ENCODE peak calls at places on chromosomes 2 and 18, in six cellular contexts. One of them, this sample, is unnamed.

GRCh38 chr2:170396799-170397459 is 219.0 kb downstream of the MYO3B start:
- DNase-seq in astrocyte: peak
- DNase-seq in HepG2: peak
- DNase-seq in PC-9: no peak
- DNase-seq in IMR-90: peak
- DNase-seq in mesenchymal stem cell: peak
- DNase-seq in this sample: no peak

GRCh38 chr2:134758632-134759031 is 39.8 kb upstream of the TMEM163 start:
- DNase-seq in astrocyte: no peak
- DNase-seq in HepG2: no peak
- DNase-seq in PC-9: no peak
- DNase-seq in IMR-90: no peak
- DNase-seq in mesenchymal stem cell: no peak
- DNase-seq in this sample: no peak

GRCh38 chr2:54076577-54076976 is 38.8 kb upstream of the ACYP2 start:
- DNase-seq in astrocyte: no peak
- DNase-seq in HepG2: no peak
- DNase-seq in PC-9: no peak
- DNase-seq in IMR-90: no peak
- DNase-seq in mesenchymal stem cell: no peak
- DNase-seq in this sample: no peak

GRCh38 chr2:102193074-102193473 is 6.3 kb downstream of the IL1RL2 start:
- DNase-seq in astrocyte: peak
- DNase-seq in HepG2: no peak
- DNase-seq in PC-9: peak
- DNase-seq in IMR-90: peak
- DNase-seq in mesenchymal stem cell: no peak
- DNase-seq in this sample: no peak

GRCh38 chr2:151637284-151637781 is 96.9 kb downstream of the NEB start:
- DNase-seq in astrocyte: no peak
- DNase-seq in HepG2: no peak
- DNase-seq in PC-9: no peak
- DNase-seq in IMR-90: no peak
- DNase-seq in mesenchymal stem cell: no peak
- DNase-seq in this sample: no peak

GRCh38 chr2:75003276-75003675 is 44.8 kb downstream of the POLE4 start:
- DNase-seq in astrocyte: peak
- DNase-seq in HepG2: peak
- DNase-seq in PC-9: no peak
- DNase-seq in IMR-90: no peak
- DNase-seq in mesenchymal stem cell: no peak
- DNase-seq in this sample: no peak

GRCh38 chr2:156565066-156565710 is 129.0 kb downstream of the GPD2 start:
- DNase-seq in astrocyte: peak
- DNase-seq in HepG2: no peak
- DNase-seq in PC-9: no peak
- DNase-seq in IMR-90: peak
- DNase-seq in mesenchymal stem cell: peak
- DNase-seq in this sample: peak

GRCh38 chr2:168116448-168116847 is 130.9 kb downstream of the STK39 start:
- DNase-seq in astrocyte: no peak
- DNase-seq in HepG2: peak
- DNase-seq in PC-9: no peak
- DNase-seq in IMR-90: peak
- DNase-seq in mesenchymal stem cell: peak
- DNase-seq in this sample: peak

GRCh38 chr2:8016688-8017087 is 665.2 kb upstream of the ID2 start:
- DNase-seq in astrocyte: no peak
- DNase-seq in HepG2: no peak
- DNase-seq in PC-9: no peak
- DNase-seq in IMR-90: no peak
- DNase-seq in mesenchymal stem cell: no peak
- DNase-seq in this sample: no peak

GRCh38 chr2:239166201-239166834 is 234.5 kb downstream of the HDAC4 start:
- DNase-seq in astrocyte: no peak
- DNase-seq in HepG2: no peak
- DNase-seq in PC-9: no peak
- DNase-seq in IMR-90: peak
- DNase-seq in mesenchymal stem cell: peak
- DNase-seq in this sample: no peak

GRCh38 chr18:79935925-79936324 is 15.5 kb downstream of the SLC66A2 start:
- DNase-seq in astrocyte: no peak
- DNase-seq in HepG2: no peak
- DNase-seq in PC-9: no peak
- DNase-seq in IMR-90: no peak
- DNase-seq in mesenchymal stem cell: no peak
- DNase-seq in this sample: no peak

GRCh38 chr2:151422917-151423439 is 13.3 kb downstream of the RIF1 start:
- DNase-seq in astrocyte: no peak
- DNase-seq in HepG2: no peak
- DNase-seq in PC-9: no peak
- DNase-seq in IMR-90: no peak
- DNase-seq in mesenchymal stem cell: no peak
- DNase-seq in this sample: no peak

GRCh38 chr2:241559489-241560180 is 1.1 kb downstream of the BOK start:
- DNase-seq in astrocyte: peak
- DNase-seq in HepG2: peak
- DNase-seq in PC-9: no peak
- DNase-seq in IMR-90: peak
- DNase-seq in mesenchymal stem cell: no peak
- DNase-seq in this sample: peak

GRCh38 chr2:233435436-233436190 is 81.3 kb downstream of the DGKD start:
- DNase-seq in astrocyte: no peak
- DNase-seq in HepG2: no peak
- DNase-seq in PC-9: no peak
- DNase-seq in IMR-90: no peak
- DNase-seq in mesenchymal stem cell: no peak
- DNase-seq in this sample: no peak

GRCh38 chr18:49861659-49862058 is 48.3 kb upstream of the ACAA2 start:
- DNase-seq in astrocyte: no peak
- DNase-seq in HepG2: no peak
- DNase-seq in PC-9: no peak
- DNase-seq in IMR-90: no peak
- DNase-seq in mesenchymal stem cell: no peak
- DNase-seq in this sample: peak

GRCh38 chr2:138515084-138515483 is 13.5 kb downstream of the SPOPL start:
- DNase-seq in astrocyte: no peak
- DNase-seq in HepG2: peak
- DNase-seq in PC-9: no peak
- DNase-seq in IMR-90: no peak
- DNase-seq in mesenchymal stem cell: no peak
- DNase-seq in this sample: no peak

GRCh38 chr2:200308001-200308400 is 1.5 kb downstream of the SPATS2L start:
- DNase-seq in astrocyte: peak
- DNase-seq in HepG2: no peak
- DNase-seq in PC-9: no peak
- DNase-seq in IMR-90: peak
- DNase-seq in mesenchymal stem cell: peak
- DNase-seq in this sample: no peak

GRCh38 chr18:78514910-78515670 is 464.5 kb upstream of the SALL3 start:
- DNase-seq in astrocyte: no peak
- DNase-seq in HepG2: no peak
- DNase-seq in PC-9: no peak
- DNase-seq in IMR-90: no peak
- DNase-seq in mesenchymal stem cell: no peak
- DNase-seq in this sample: no peak

GRCh38 chr2:149540138-149540537 is 47.4 kb downstream of the MMADHC start:
- DNase-seq in astrocyte: no peak
- DNase-seq in HepG2: no peak
- DNase-seq in PC-9: no peak
- DNase-seq in IMR-90: no peak
- DNase-seq in mesenchymal stem cell: no peak
- DNase-seq in this sample: no peak

DNA sequence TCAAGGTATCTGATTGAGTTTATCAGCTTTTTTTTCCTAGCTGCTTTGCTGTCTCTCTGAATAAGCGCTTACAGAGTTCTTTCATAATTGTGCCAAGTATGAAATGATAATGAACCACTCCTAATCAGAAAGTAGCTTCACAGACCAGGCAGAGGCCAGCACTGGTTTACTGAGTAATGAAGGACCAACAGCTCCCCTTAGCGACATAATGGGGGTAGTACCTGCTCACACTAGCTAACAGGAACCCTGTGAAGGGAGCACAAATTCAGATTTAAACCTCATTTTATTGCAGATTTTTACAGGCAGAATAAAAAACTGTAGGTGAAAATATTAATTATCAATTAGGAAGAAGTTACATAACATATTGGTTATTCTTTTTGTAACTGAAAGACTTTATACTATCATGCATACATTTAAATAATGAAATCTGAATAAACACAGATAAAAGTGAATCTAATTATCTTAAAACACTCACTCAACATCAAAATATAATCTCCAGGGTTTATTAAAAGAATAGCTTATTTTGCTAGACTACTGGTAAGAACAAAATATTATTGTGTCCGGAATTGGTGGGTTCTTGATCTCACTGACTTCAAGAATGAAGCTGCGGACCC is 53.7 kb upstream of the LRRC30 start:
- DNase-seq in astrocyte: peak
- DNase-seq in HepG2: peak
- DNase-seq in PC-9: no peak
- DNase-seq in IMR-90: peak
- DNase-seq in mesenchymal stem cell: peak
- DNase-seq in this sample: peak
- H2AFZ ChIP-seq in astrocyte: no peak
- H2AFZ ChIP-seq in HepG2: no peak
- H2AFZ ChIP-seq in PC-9: no peak
- H2AFZ ChIP-seq in IMR-90: no peak
- H2AFZ ChIP-seq in mesenchymal stem cell: no peak
- H2AFZ ChIP-seq in this sample: no peak

DNA sequence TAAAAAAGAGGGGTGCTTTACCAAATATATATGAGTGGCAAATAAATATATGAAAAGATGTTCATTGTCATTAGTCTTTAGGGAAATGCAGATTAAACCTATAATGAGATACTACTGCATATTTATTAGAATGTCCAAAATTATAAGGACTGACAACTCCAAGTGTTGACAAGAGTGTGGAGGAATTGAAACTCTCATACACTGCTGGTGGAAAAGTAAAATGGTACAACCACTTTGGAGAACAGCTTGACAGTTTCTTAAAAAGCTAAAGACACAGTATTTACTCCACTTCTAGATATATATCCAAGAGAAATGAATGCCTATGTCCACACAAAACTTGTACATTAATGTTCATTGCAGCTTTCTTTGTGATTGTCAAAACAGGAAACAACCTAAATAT is 50.4 kb downstream of the PLEK start:
- DNase-seq in astrocyte: no peak
- DNase-seq in HepG2: no peak
- DNase-seq in PC-9: no peak
- DNase-seq in IMR-90: no peak
- DNase-seq in mesenchymal stem cell: no peak
- DNase-seq in this sample: no peak
- H2AFZ ChIP-seq in astrocyte: no peak
- H2AFZ ChIP-seq in HepG2: no peak
- H2AFZ ChIP-seq in PC-9: no peak
- H2AFZ ChIP-seq in IMR-90: no peak
- H2AFZ ChIP-seq in mesenchymal stem cell: no peak
- H2AFZ ChIP-seq in this sample: no peak

DNA sequence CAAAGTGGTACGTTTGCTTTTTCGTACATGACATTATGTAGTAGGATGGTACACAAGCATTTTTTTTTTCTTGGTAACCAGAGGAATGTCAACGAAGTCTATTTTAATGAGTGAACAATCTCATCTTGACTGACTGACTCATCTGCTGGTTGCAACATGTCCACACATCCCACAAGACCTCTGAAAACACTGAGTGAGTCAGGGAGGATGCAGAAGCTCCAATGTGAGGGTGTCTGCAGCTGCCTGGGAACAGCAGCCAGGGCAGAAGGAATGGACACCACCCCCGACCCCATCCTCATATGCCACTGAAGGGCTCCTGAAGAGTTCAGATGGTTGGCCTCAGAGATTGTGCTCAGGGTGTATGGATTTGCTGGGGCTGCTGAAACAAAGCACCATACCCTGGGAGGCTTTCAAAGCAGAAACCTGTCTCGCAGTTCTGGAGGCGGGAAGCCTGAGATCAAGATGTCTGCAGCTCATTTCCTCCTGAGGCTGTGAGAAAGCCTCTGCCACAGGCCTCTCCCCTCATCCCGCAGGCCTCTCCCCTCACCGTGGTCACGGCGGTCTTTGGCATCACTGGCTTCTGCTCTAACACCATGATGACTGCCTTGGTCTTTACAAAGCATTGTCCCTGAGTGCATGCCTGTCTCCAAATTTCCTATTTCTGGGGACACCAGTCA is 124.6 kb downstream of the LRATD1 start:
- DNase-seq in astrocyte: peak
- DNase-seq in HepG2: no peak
- DNase-seq in PC-9: peak
- DNase-seq in IMR-90: peak
- DNase-seq in mesenchymal stem cell: peak
- DNase-seq in this sample: no peak
- H2AFZ ChIP-seq in astrocyte: no peak
- H2AFZ ChIP-seq in HepG2: no peak
- H2AFZ ChIP-seq in PC-9: no peak
- H2AFZ ChIP-seq in IMR-90: peak
- H2AFZ ChIP-seq in mesenchymal stem cell: no peak
- H2AFZ ChIP-seq in this sample: no peak

GRCh38 chr18:58136865-58137264 is 92.8 kb downstream of the NEDD4L start:
- DNase-seq in astrocyte: no peak
- DNase-seq in HepG2: no peak
- DNase-seq in PC-9: no peak
- DNase-seq in IMR-90: no peak
- DNase-seq in mesenchymal stem cell: no peak
- DNase-seq in this sample: no peak

GRCh38 chr18:58132595-58133191 is 88.7 kb downstream of the NEDD4L start:
- DNase-seq in astrocyte: no peak
- DNase-seq in HepG2: peak
- DNase-seq in PC-9: no peak
- DNase-seq in IMR-90: peak
- DNase-seq in mesenchymal stem cell: no peak
- DNase-seq in this sample: no peak

GRCh38 chr18:58139627-58140026 is 95.6 kb downstream of the NEDD4L start:
- DNase-seq in astrocyte: no peak
- DNase-seq in HepG2: no peak
- DNase-seq in PC-9: no peak
- DNase-seq in IMR-90: no peak
- DNase-seq in mesenchymal stem cell: no peak
- DNase-seq in this sample: no peak

GRCh38 chr18:58135170-58135569 is 91.1 kb downstream of the NEDD4L start:
- DNase-seq in astrocyte: peak
- DNase-seq in HepG2: peak
- DNase-seq in PC-9: no peak
- DNase-seq in IMR-90: peak
- DNase-seq in mesenchymal stem cell: peak
- DNase-seq in this sample: no peak

DNA sequence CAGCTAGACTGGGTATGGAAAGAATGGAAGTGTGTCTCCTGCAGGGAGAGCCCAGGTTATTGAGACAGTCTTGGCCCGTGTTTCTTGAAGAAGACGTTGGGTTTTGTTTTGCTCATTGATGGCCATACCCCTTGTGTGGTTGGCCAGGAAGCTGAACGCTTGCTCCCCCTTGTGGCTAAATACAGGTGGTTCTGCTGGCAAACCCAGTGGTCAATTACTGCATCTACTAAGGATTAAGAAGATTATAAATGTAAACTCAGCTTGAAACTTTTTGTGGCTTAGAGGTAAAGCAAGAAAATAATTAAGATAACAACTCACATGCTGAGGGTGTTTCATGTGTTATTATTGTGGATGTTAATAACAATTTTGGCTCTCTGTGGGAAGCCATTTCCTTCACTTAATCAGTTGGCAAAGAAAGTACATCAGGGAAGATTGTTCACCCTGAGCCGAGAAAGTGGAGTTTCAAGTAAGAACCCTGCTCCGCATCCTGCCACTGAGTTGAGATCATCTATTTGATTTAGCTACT is 91.8 kb downstream of the NEDD4L start:
- DNase-seq in astrocyte: peak
- DNase-seq in HepG2: peak
- DNase-seq in PC-9: peak
- DNase-seq in IMR-90: peak
- DNase-seq in mesenchymal stem cell: peak
- DNase-seq in this sample: peak
- H2AFZ ChIP-seq in astrocyte: no peak
- H2AFZ ChIP-seq in HepG2: no peak
- H2AFZ ChIP-seq in PC-9: no peak
- H2AFZ ChIP-seq in IMR-90: peak
- H2AFZ ChIP-seq in mesenchymal stem cell: no peak
- H2AFZ ChIP-seq in this sample: no peak

This sample was measured in neural progenitor cell.